ENCODE peak calls at places on chromosomes 4 and X, in six cellular contexts. F is tibial artery; M is CD8-positive, alpha-beta memory T cell; E is left ventricle myocardium inferior; S is endothelial cell of umbilical vein; X is A549. V is an unnamed sample. For H3K4me1, the result is how much of the 10 kb centered on the place peaks cover.

GRCh38 chrX:12563121-12563520 is 228.1 kb upstream of the PRPS2 start:
- DNase-seq in F (no peak), M (no peak), E (no peak), S (no peak), X (no peak), V (no peak)

GRCh38 chr4:98627883-98628282 is 30.5 kb downstream of the TSPAN5 start:
- DNase-seq in F (no peak), M (no peak), E (no peak), S (peak), X (no peak), V (no peak)

GRCh38 chr4:89797117-89797516 is 39.8 kb downstream of the SNCA start:
- DNase-seq in F (no peak), M (no peak), E (no peak), S (peak), X (no peak), V (no peak)

GRCh38 chr4:46491455-46491854 is 101.5 kb upstream of the GABRA2 start:
- DNase-seq in F (no peak), M (no peak), E (no peak), S (no peak), X (no peak), V (no peak)

GRCh38 chr4:121736735-121737351 is 28.1 kb downstream of the SMIM43 start:
- DNase-seq in F (no peak), M (no peak), E (no peak), S (peak), X (peak), V (peak)

GRCh38 chrX:19065535-19065934 is 56.7 kb downstream of the ADGRG2 start:
- DNase-seq in F (no peak), M (no peak), E (no peak), S (no peak), X (no peak), V (no peak)

GRCh38 chr4:8182858-8183725 is 16.0 kb upstream of the SH3TC1 start:
- DNase-seq in F (no peak), M (no peak), E (peak), S (peak), X (peak), V (peak)

GRCh38 chr4:119025440-119025839 is 110.2 kb upstream of the MYOZ2 start:
- DNase-seq in F (no peak), M (no peak), E (peak), S (no peak), X (no peak), V (no peak)

GRCh38 chr4:118352843-118353373 is at the start of gene PRSS12:
- DNase-seq in F (no peak), M (peak), E (peak), S (peak), X (peak), V (peak)

GRCh38 chrX:23752740-23753435 is 9.8 kb upstream of the ACOT9 start:
- DNase-seq in F (no peak), M (no peak), E (no peak), S (peak), X (no peak), V (no peak)

GRCh38 chrX:44596277-44596676 is 53.6 kb upstream of the FUNDC1 start:
- DNase-seq in F (no peak), M (no peak), E (no peak), S (no peak), X (no peak), V (no peak)

GRCh38 chrX:123188081-123188480 is 4.0 kb downstream of the GRIA3 start:
- DNase-seq in F (no peak), M (no peak), E (no peak), S (no peak), X (no peak), V (no peak)

GRCh38 chr4:87117730-87118075 is 102.7 kb downstream of the KLHL8 start:
- DNase-seq in F (no peak), M (no peak), E (no peak), S (no peak), X (no peak), V (no peak)

GRCh38 chr4:87117051-87117729 is 103.2 kb downstream of the KLHL8 start:
- DNase-seq in F (no peak), M (no peak), E (no peak), S (no peak), X (no peak), V (no peak)

GRCh38 chr4:87118421-87118820 is 102.0 kb downstream of the KLHL8 start:
- DNase-seq in F (no peak), M (no peak), E (no peak), S (no peak), X (no peak), V (no peak)

GRCh38 chr4:87119965-87120364 is 100.5 kb downstream of the KLHL8 start:
- DNase-seq in F (no peak), M (no peak), E (no peak), S (no peak), X (no peak), V (no peak)

DNA sequence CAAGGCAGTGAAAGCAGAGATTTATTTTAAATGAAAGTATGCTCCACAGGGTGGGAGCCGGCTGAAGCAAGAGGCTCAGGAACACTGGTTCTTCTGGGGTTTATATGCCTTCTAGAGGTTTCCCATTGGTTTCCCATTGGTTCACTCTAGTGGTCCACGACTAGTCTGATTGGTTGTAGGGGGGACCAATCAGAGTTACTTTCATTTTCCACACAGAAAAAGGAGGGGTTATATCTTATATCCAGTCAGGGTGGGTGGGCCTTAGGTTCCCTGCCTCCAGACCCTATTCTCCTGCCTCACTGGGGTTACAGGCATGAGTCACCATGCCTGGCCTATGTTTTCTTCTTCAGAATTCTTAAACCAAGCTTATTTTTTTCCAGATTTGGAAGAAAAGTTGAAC is 101.6 kb downstream of the KLHL8 start:
- DNase-seq in F (no peak), M (no peak), E (no peak), S (peak), X (no peak), V (no peak)
- H3K4me1 ChIP-seq in F (half or more), M (under half), E (half or more), S (under half), X (under half), V (under half)

DNA sequence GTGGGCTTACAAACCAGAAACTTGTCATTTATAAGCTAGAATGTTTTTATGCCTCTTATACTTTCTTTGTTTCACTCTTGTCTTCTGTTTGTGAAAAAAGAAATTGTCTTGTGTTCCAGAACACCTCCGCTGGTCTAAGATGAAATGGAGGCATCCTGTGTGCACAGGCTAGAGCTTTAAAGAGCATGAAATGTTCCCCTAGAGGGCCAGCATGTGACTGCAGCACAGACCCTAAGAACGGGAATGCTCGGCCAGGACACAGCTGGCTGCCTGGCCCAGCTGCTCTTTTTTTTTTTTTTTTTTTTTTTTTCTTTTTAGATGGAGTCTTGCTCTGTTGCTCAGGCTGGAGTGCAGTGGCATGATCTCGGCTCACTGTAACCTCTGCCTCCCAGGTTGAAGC is 33.6 kb downstream of the SETD7 start:
- DNase-seq in F (no peak), M (no peak), E (no peak), S (no peak), X (no peak), V (no peak)
- H3K4me1 ChIP-seq in F (under half), M (under half), E (under half), S (under half), X (under half), V (under half)

DNA sequence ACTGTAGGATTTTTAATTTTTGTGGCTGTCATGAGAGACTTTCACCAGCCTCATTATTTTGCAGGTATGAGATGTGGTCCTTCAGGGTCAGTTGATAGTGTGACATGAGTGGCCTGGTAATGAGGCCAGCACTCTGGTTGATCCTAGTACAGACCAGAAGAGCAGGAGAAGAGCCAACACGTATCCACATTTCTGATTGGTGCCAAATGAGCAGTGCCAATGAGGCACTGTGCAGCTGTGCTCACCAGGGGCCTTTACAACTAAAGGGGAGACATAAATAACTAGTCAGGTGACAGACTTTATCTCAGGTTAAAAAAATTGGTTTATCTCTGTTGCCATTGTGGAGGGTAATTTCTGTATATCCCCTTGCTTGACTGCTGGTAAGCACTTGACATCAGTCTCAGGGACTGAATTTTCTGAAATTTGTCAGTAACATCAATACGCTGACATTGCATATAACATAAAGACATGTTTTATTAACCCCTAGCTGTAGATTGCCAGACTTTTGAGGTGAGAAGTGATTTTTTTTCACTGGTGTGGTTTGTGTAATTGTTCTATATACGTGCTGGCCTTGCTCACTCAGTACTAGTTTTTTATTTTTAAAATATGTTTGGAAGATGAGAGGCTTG is 101.2 kb downstream of the AFF1 start:
- DNase-seq in F (no peak), M (no peak), E (no peak), S (no peak), X (no peak), V (no peak)
- H3K4me1 ChIP-seq in F (half or more), M (under half), E (half or more), S (half or more), X (half or more), V (under half)

DNA sequence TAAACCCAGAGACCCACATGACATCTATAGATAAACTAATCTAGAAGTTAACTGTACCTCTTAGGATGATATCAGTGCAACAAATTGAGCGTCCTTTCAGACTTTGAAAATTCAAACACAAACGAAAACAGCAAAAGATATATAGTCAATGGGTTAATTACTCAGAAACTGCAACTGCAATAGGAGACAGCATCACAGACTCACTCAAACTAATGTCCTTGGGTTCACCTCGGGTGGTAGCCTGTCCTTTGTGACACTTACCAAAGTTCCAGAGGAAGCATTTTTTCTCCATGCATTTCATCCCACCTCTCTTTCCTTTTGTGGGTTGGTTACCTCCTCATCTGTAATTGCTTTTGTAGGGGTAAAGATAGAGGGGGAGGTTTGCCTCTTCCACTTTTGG is 9.7 kb downstream of the GC start:
- DNase-seq in F (no peak), M (no peak), E (no peak), S (no peak), X (no peak), V (no peak)
- H3K4me1 ChIP-seq in F (under half), M (under half), E (under half), S (under half), X (under half), V (under half)

GRCh38 chr4:184348311-184349233 is 125.8 kb downstream of the IRF2 start:
- DNase-seq in F (no peak), M (no peak), E (peak), S (no peak), X (no peak), V (peak)

GRCh38 chr4:184350213-184350817 is 124.0 kb downstream of the IRF2 start:
- DNase-seq in F (no peak), M (no peak), E (no peak), S (no peak), X (no peak), V (no peak)

GRCh38 chr4:184350964-184351363 is 123.4 kb downstream of the IRF2 start:
- DNase-seq in F (no peak), M (no peak), E (no peak), S (no peak), X (no peak), V (no peak)

GRCh38 chr4:184347251-184348239 is 126.8 kb downstream of the IRF2 start:
- DNase-seq in F (no peak), M (no peak), E (peak), S (peak), X (no peak), V (peak)

DNA sequence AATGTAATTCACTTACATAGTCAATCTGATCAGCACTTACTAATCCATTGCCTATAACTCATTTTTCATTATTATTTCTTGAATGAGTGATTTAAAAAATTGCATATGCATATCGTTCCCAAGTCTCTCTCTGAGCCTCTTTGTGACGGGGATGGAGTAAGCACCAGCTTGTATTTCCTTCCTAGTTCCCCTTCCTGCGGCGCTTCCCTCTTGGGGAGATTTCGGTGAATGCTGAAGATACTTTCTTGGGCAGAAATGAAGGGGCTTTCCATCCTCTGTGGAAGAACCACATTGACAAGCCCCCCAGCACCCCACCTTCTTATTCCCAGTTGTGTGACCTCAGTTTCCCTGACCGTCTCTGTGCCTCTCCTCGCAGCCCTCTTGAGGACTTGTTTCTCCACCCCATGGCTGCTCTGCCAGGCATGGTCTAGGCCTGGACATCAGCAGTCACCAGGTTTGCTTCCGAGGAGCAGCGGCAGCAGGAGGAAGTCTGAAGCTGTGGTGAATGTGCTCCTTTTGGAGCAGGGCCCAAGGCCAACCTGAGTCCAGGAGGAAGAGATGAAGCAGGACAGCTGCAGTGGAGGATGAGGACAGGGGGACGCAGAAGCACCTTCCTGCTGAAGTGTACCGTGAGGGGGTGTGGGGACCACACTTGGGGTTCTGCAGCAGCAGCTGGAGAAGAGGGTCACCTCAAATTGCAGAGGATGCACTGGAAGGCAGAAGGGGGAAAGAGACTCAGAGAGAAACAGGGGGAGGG is 124.9 kb downstream of the IRF2 start:
- DNase-seq in F (no peak), M (no peak), E (no peak), S (no peak), X (no peak), V (no peak)
- H3K4me1 ChIP-seq in F (under half), M (under half), E (half or more), S (under half), X (under half), V (under half)

GRCh38 chr4:2873329-2873728 is 29.7 kb downstream of the ADD1 start:
- DNase-seq in F (no peak), M (no peak), E (no peak), S (no peak), X (no peak), V (no peak)

GRCh38 chr4:2871911-2872310 is 28.3 kb downstream of the ADD1 start:
- DNase-seq in F (no peak), M (no peak), E (no peak), S (no peak), X (no peak), V (no peak)

GRCh38 chr4:2870098-2870497 is 26.5 kb downstream of the ADD1 start:
- DNase-seq in F (no peak), M (no peak), E (no peak), S (no peak), X (no peak), V (no peak)

GRCh38 chr4:2869659-2870058 is 26.0 kb downstream of the ADD1 start:
- DNase-seq in F (no peak), M (no peak), E (no peak), S (no peak), X (no peak), V (no peak)

GRCh38 chr4:2871466-2871865 is 27.8 kb downstream of the ADD1 start:
- DNase-seq in F (no peak), M (no peak), E (no peak), S (no peak), X (no peak), V (no peak)
- H3K4me1 ChIP-seq in F (half or more), M (under half), E (half or more), S (under half), X (under half), V (under half)

GRCh38 chr4:177713454-177713853 is 271.2 kb upstream of the AGA start:
- DNase-seq in F (no peak), M (no peak), E (no peak), S (no peak), X (no peak), V (no peak)
- H3K4me1 ChIP-seq in F (under half), M (under half), E (under half), S (under half), X (under half), V (under half)

DNA sequence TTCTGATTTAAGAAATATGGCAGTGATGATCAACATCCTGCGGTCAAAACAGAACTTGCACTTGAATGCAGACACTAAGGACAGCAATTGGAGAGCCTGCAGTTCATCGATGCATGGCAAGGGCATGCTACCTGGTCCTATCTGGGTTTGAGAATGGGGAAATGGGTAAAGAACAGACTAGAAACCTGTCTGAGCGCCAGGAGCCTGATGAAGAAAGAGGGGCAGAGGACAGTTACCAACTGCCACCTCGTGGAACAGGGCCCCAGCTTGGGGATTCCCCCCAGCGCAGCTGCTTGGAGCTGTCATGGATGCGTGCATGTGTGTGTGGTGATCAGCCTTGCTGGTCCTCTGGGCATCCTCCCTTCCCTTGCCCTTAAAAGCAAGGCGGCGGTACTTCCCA is 30.2 kb upstream of the NKRF start:
- DNase-seq in F (no peak), M (no peak), E (no peak), S (no peak), X (no peak), V (no peak)
- H3K4me1 ChIP-seq in F (under half), M (under half), E (under half), S (under half), X (under half), V (under half)

V was measured in K562.